ENCODE peak calls at places on chromosomes 1 and 21, in nine cellular contexts. One of them, this sample, is unnamed.

GRCh38 chr1:41476807-41477361 is 7.6 kb downstream of the EDN2 start:
- DNase-seq in T-helper 2 cell: no peak
- DNase-seq in tibial artery: no peak
- DNase-seq in NCI-H1092 treated with DMSO at 0.1 percent for 48 hours: peak
- DNase-seq in ureter: peak
- DNase-seq in glutamatergic neuron: no peak
- DNase-seq in uterus: no peak
- DNase-seq in GM18507: no peak
- DNase-seq in suprapubic skin: no peak
- DNase-seq in this sample: peak

GRCh38 chr21:41764558-41765392 is 2.1 kb downstream of the RIPK4 start:
- DNase-seq in GM18507: no peak
- DNase-seq in ureter: no peak
- DNase-seq in suprapubic skin: no peak
- DNase-seq in tibial artery: no peak
- DNase-seq in T-helper 2 cell: no peak
- DNase-seq in NCI-H1092 treated with DMSO at 0.1 percent for 48 hours: no peak
- DNase-seq in uterus: no peak
- DNase-seq in glutamatergic neuron: no peak
- DNase-seq in this sample: peak

GRCh38 chr1:110119843-110120242 is 7.6 kb downstream of the UBL4B start:
- DNase-seq in GM18507: no peak
- DNase-seq in ureter: no peak
- DNase-seq in uterus: no peak
- DNase-seq in NCI-H1092 treated with DMSO at 0.1 percent for 48 hours: peak
- DNase-seq in glutamatergic neuron: no peak
- DNase-seq in T-helper 2 cell: no peak
- DNase-seq in tibial artery: no peak
- DNase-seq in suprapubic skin: no peak
- DNase-seq in this sample: peak

GRCh38 chr1:70811815-70812214 is 235.8 kb downstream of the PTGER3 start:
- DNase-seq in ureter: no peak
- DNase-seq in T-helper 2 cell: no peak
- DNase-seq in GM18507: no peak
- DNase-seq in glutamatergic neuron: no peak
- DNase-seq in NCI-H1092 treated with DMSO at 0.1 percent for 48 hours: no peak
- DNase-seq in tibial artery: no peak
- DNase-seq in suprapubic skin: no peak
- DNase-seq in uterus: no peak
- DNase-seq in this sample: no peak

GRCh38 chr1:108829498-108829916 is 27.4 kb downstream of the AKNAD1 start:
- DNase-seq in NCI-H1092 treated with DMSO at 0.1 percent for 48 hours: no peak
- DNase-seq in GM18507: no peak
- DNase-seq in suprapubic skin: no peak
- DNase-seq in ureter: no peak
- DNase-seq in uterus: no peak
- DNase-seq in glutamatergic neuron: no peak
- DNase-seq in tibial artery: no peak
- DNase-seq in T-helper 2 cell: no peak
- DNase-seq in this sample: no peak

GRCh38 chr1:32208891-32209309 is at the start of gene DCDC2B:
- DNase-seq in GM18507: no peak
- DNase-seq in glutamatergic neuron: no peak
- DNase-seq in tibial artery: no peak
- DNase-seq in suprapubic skin: no peak
- DNase-seq in ureter: peak
- DNase-seq in T-helper 2 cell: no peak
- DNase-seq in uterus: no peak
- DNase-seq in NCI-H1092 treated with DMSO at 0.1 percent for 48 hours: peak
- DNase-seq in this sample: peak

GRCh38 chr1:170661646-170662411 is 2.1 kb upstream of the PRRX1 start:
- DNase-seq in T-helper 2 cell: no peak
- DNase-seq in suprapubic skin: no peak
- DNase-seq in glutamatergic neuron: no peak
- DNase-seq in tibial artery: no peak
- DNase-seq in ureter: no peak
- DNase-seq in GM18507: no peak
- DNase-seq in uterus: peak
- DNase-seq in NCI-H1092 treated with DMSO at 0.1 percent for 48 hours: no peak
- DNase-seq in this sample: no peak

GRCh38 chr1:60114735-60115318 is 41.3 kb upstream of the C1orf87 start:
- DNase-seq in tibial artery: no peak
- DNase-seq in NCI-H1092 treated with DMSO at 0.1 percent for 48 hours: no peak
- DNase-seq in ureter: no peak
- DNase-seq in GM18507: no peak
- DNase-seq in suprapubic skin: no peak
- DNase-seq in T-helper 2 cell: no peak
- DNase-seq in uterus: no peak
- DNase-seq in glutamatergic neuron: no peak
- DNase-seq in this sample: no peak

GRCh38 chr1:81558291-81559076 is 242.2 kb upstream of the ADGRL2 start:
- DNase-seq in NCI-H1092 treated with DMSO at 0.1 percent for 48 hours: no peak
- DNase-seq in uterus: no peak
- DNase-seq in suprapubic skin: no peak
- DNase-seq in ureter: no peak
- DNase-seq in T-helper 2 cell: no peak
- DNase-seq in GM18507: no peak
- DNase-seq in tibial artery: no peak
- DNase-seq in glutamatergic neuron: no peak
- DNase-seq in this sample: no peak

GRCh38 chr1:16181887-16182719 is 26.2 kb upstream of the EPHA2 start:
- DNase-seq in ureter: peak
- DNase-seq in tibial artery: peak
- DNase-seq in glutamatergic neuron: no peak
- DNase-seq in suprapubic skin: peak
- DNase-seq in T-helper 2 cell: no peak
- DNase-seq in NCI-H1092 treated with DMSO at 0.1 percent for 48 hours: no peak
- DNase-seq in GM18507: no peak
- DNase-seq in uterus: peak
- DNase-seq in this sample: no peak

GRCh38 chr1:109783436-109783835 is 19.7 kb upstream of the EPS8L3 start:
- DNase-seq in GM18507: no peak
- DNase-seq in uterus: no peak
- DNase-seq in NCI-H1092 treated with DMSO at 0.1 percent for 48 hours: no peak
- DNase-seq in glutamatergic neuron: no peak
- DNase-seq in ureter: peak
- DNase-seq in T-helper 2 cell: no peak
- DNase-seq in suprapubic skin: no peak
- DNase-seq in tibial artery: no peak
- DNase-seq in this sample: no peak

GRCh38 chr1:69305621-69306020 is 262.1 kb upstream of the LRRC7 start:
- DNase-seq in glutamatergic neuron: no peak
- DNase-seq in tibial artery: no peak
- DNase-seq in GM18507: no peak
- DNase-seq in T-helper 2 cell: no peak
- DNase-seq in uterus: no peak
- DNase-seq in ureter: no peak
- DNase-seq in suprapubic skin: no peak
- DNase-seq in NCI-H1092 treated with DMSO at 0.1 percent for 48 hours: no peak
- DNase-seq in this sample: no peak

GRCh38 chr1:87151500-87152421 is 176.9 kb upstream of the LMO4 start:
- DNase-seq in uterus: peak
- DNase-seq in tibial artery: peak
- DNase-seq in ureter: peak
- DNase-seq in suprapubic skin: peak
- DNase-seq in T-helper 2 cell: no peak
- DNase-seq in NCI-H1092 treated with DMSO at 0.1 percent for 48 hours: peak
- DNase-seq in GM18507: peak
- DNase-seq in glutamatergic neuron: peak
- DNase-seq in this sample: peak

GRCh38 chr21:46184625-46185555 is 631 bp upstream of the SPATC1L start:
- DNase-seq in suprapubic skin: peak
- DNase-seq in NCI-H1092 treated with DMSO at 0.1 percent for 48 hours: peak
- DNase-seq in uterus: peak
- DNase-seq in ureter: peak
- DNase-seq in T-helper 2 cell: peak
- DNase-seq in GM18507: peak
- DNase-seq in glutamatergic neuron: peak
- DNase-seq in tibial artery: peak
- DNase-seq in this sample: peak

GRCh38 chr21:28791595-28792282 is 200.9 kb downstream of the LTN1 start:
- DNase-seq in ureter: no peak
- DNase-seq in GM18507: no peak
- DNase-seq in tibial artery: no peak
- DNase-seq in T-helper 2 cell: no peak
- DNase-seq in uterus: no peak
- DNase-seq in NCI-H1092 treated with DMSO at 0.1 percent for 48 hours: no peak
- DNase-seq in glutamatergic neuron: no peak
- DNase-seq in suprapubic skin: no peak
- DNase-seq in this sample: no peak

GRCh38 chr1:70495370-70495769 is 84.3 kb downstream of the CTH start:
- DNase-seq in NCI-H1092 treated with DMSO at 0.1 percent for 48 hours: peak
- DNase-seq in tibial artery: no peak
- DNase-seq in T-helper 2 cell: no peak
- DNase-seq in GM18507: no peak
- DNase-seq in uterus: no peak
- DNase-seq in suprapubic skin: no peak
- DNase-seq in ureter: no peak
- DNase-seq in glutamatergic neuron: no peak
- DNase-seq in this sample: no peak

GRCh38 chr1:15953294-15953771 is 22.6 kb downstream of the ZBTB17 start:
- DNase-seq in GM18507: no peak
- DNase-seq in tibial artery: no peak
- DNase-seq in glutamatergic neuron: no peak
- DNase-seq in T-helper 2 cell: no peak
- DNase-seq in ureter: no peak
- DNase-seq in uterus: no peak
- DNase-seq in suprapubic skin: no peak
- DNase-seq in NCI-H1092 treated with DMSO at 0.1 percent for 48 hours: no peak
- DNase-seq in this sample: no peak

GRCh38 chr1:19786988-19787423 is 12.7 kb downstream of the TMCO4 start:
- DNase-seq in T-helper 2 cell: no peak
- DNase-seq in GM18507: no peak
- DNase-seq in ureter: peak
- DNase-seq in tibial artery: no peak
- DNase-seq in uterus: no peak
- DNase-seq in suprapubic skin: no peak
- DNase-seq in glutamatergic neuron: no peak
- DNase-seq in NCI-H1092 treated with DMSO at 0.1 percent for 48 hours: no peak
- DNase-seq in this sample: peak

GRCh38 chr1:52725903-52726264 is 369 bp upstream of the ZYG11B start:
- DNase-seq in GM18507: no peak
- DNase-seq in glutamatergic neuron: no peak
- DNase-seq in suprapubic skin: no peak
- DNase-seq in ureter: no peak
- DNase-seq in T-helper 2 cell: no peak
- DNase-seq in tibial artery: no peak
- DNase-seq in uterus: no peak
- DNase-seq in NCI-H1092 treated with DMSO at 0.1 percent for 48 hours: no peak
- DNase-seq in this sample: no peak

GRCh38 chr1:193421487-193421886 is 235.1 kb upstream of the B3GALT2 start:
- DNase-seq in GM18507: no peak
- DNase-seq in glutamatergic neuron: no peak
- DNase-seq in uterus: no peak
- DNase-seq in ureter: no peak
- DNase-seq in suprapubic skin: no peak
- DNase-seq in tibial artery: no peak
- DNase-seq in T-helper 2 cell: no peak
- DNase-seq in NCI-H1092 treated with DMSO at 0.1 percent for 48 hours: no peak
- DNase-seq in this sample: peak

GRCh38 chr1:92623187-92623778 is 136.6 kb upstream of the GFI1 start:
- DNase-seq in tibial artery: no peak
- DNase-seq in T-helper 2 cell: no peak
- DNase-seq in NCI-H1092 treated with DMSO at 0.1 percent for 48 hours: peak
- DNase-seq in GM18507: no peak
- DNase-seq in ureter: no peak
- DNase-seq in uterus: no peak
- DNase-seq in glutamatergic neuron: no peak
- DNase-seq in suprapubic skin: no peak
- DNase-seq in this sample: peak

GRCh38 chr1:207822124-207822601 is 70.3 kb downstream of the CD46 start:
- DNase-seq in uterus: no peak
- DNase-seq in suprapubic skin: peak
- DNase-seq in GM18507: peak
- DNase-seq in tibial artery: peak
- DNase-seq in ureter: peak
- DNase-seq in T-helper 2 cell: no peak
- DNase-seq in NCI-H1092 treated with DMSO at 0.1 percent for 48 hours: no peak
- DNase-seq in glutamatergic neuron: no peak
- DNase-seq in this sample: no peak

GRCh38 chr1:54160351-54160750 is 7.6 kb upstream of the CDCP2 start:
- DNase-seq in NCI-H1092 treated with DMSO at 0.1 percent for 48 hours: no peak
- DNase-seq in glutamatergic neuron: no peak
- DNase-seq in GM18507: no peak
- DNase-seq in T-helper 2 cell: no peak
- DNase-seq in ureter: no peak
- DNase-seq in suprapubic skin: no peak
- DNase-seq in uterus: no peak
- DNase-seq in tibial artery: no peak
- DNase-seq in this sample: no peak

GRCh38 chr1:32972814-32973428 is 8.3 kb upstream of the RNF19B start:
- DNase-seq in T-helper 2 cell: no peak
- DNase-seq in NCI-H1092 treated with DMSO at 0.1 percent for 48 hours: peak
- DNase-seq in GM18507: no peak
- DNase-seq in glutamatergic neuron: peak
- DNase-seq in ureter: peak
- DNase-seq in suprapubic skin: no peak
- DNase-seq in tibial artery: peak
- DNase-seq in uterus: peak
- DNase-seq in this sample: peak

GRCh38 chr1:8018492-8019228 is 7.4 kb downstream of the ERRFI1 start:
- DNase-seq in suprapubic skin: no peak
- DNase-seq in NCI-H1092 treated with DMSO at 0.1 percent for 48 hours: no peak
- DNase-seq in glutamatergic neuron: no peak
- DNase-seq in T-helper 2 cell: no peak
- DNase-seq in GM18507: no peak
- DNase-seq in ureter: no peak
- DNase-seq in uterus: no peak
- DNase-seq in tibial artery: no peak
- DNase-seq in this sample: peak

GRCh38 chr21:44427241-44428120 is 27.8 kb upstream of the LRRC3 start:
- DNase-seq in tibial artery: peak
- DNase-seq in NCI-H1092 treated with DMSO at 0.1 percent for 48 hours: peak
- DNase-seq in glutamatergic neuron: no peak
- DNase-seq in suprapubic skin: peak
- DNase-seq in T-helper 2 cell: no peak
- DNase-seq in GM18507: no peak
- DNase-seq in ureter: peak
- DNase-seq in uterus: no peak
- DNase-seq in this sample: peak